ENCODE peak calls at places on chromosomes 2 and 18, in five cellular contexts. X is OCI-LY7, C is heart right ventricle, G is AG04450, A is uterus. J is an unnamed sample.

GRCh38 chr2:45045706-45046105 is 36.5 kb upstream of the SIX2 start:
- DNase-seq in C (no peak), A (no peak), G (no peak), X (no peak), J (no peak)

GRCh38 chr18:27844416-27844792 is 332.5 kb downstream of the CDH2 start:
- DNase-seq in C (no peak), A (no peak), X (no peak), G (no peak), J (no peak)

GRCh38 chr2:212245868-212246267 is 292.7 kb downstream of the ERBB4 start:
- DNase-seq in A (no peak), X (no peak), G (no peak), C (no peak), J (no peak)

GRCh38 chr18:24818451-24818850 is 358.0 kb downstream of the HRH4 start:
- DNase-seq in G (no peak), C (no peak), A (no peak), X (no peak), J (no peak)

GRCh38 chr2:130756041-130756720 is 841 bp downstream of the AMER3 start:
- DNase-seq in G (no peak), X (no peak), A (no peak), C (no peak), J (no peak)

GRCh38 chr2:68827681-68828080 is 43.5 kb downstream of the BMP10 start:
- DNase-seq in A (no peak), G (no peak), X (no peak), C (no peak), J (no peak)

GRCh38 chr2:70411489-70412081 is 109.7 kb upstream of the FAM136A start:
- DNase-seq in X (no peak), A (no peak), G (no peak), C (no peak), J (no peak)

GRCh38 chr18:48391863-48392262 is 17.3 kb downstream of the ZBTB7C start:
- DNase-seq in G (no peak), C (peak), A (no peak), X (no peak), J (no peak)

GRCh38 chr2:180583441-180584140 is 396.8 kb upstream of the UBE2E3 start:
- DNase-seq in G (no peak), C (no peak), A (no peak), X (no peak), J (no peak)

GRCh38 chr2:175062787-175063585 is 57.8 kb upstream of the CHN1 start:
- DNase-seq in C (no peak), G (no peak), X (peak), A (no peak), J (no peak)

GRCh38 chr18:34117319-34117718 is 107.4 kb downstream of the NOL4 start:
- DNase-seq in A (no peak), X (no peak), C (no peak), G (no peak), J (no peak)

GRCh38 chr2:119853777-119854399 is 94.2 kb downstream of the PTPN4 start:
- DNase-seq in G (no peak), C (no peak), X (no peak), A (no peak), J (no peak)

GRCh38 chr2:188381614-188382013 is 89.9 kb downstream of the GULP1 start:
- DNase-seq in C (no peak), X (no peak), A (no peak), G (peak), J (no peak)

GRCh38 chr2:143513081-143513480 is 383.9 kb downstream of the ARHGAP15 start:
- DNase-seq in A (peak), G (peak), C (peak), X (peak), J (peak)

GRCh38 chr2:225019100-225019499 is 23.2 kb downstream of the DOCK10 start:
- DNase-seq in C (no peak), X (no peak), G (no peak), A (no peak), J (no peak)

GRCh38 chr2:19753314-19753713 is 148.5 kb downstream of the TTC32 start:
- DNase-seq in G (no peak), A (no peak), X (no peak), C (no peak), J (no peak)

GRCh38 chr2:108297436-108298141 is 8.9 kb downstream of the SULT1C2 start:
- DNase-seq in C (no peak), X (no peak), G (peak), A (no peak), J (no peak)

GRCh38 chr2:232444409-232445148 is 11.4 kb upstream of the ALPI start:
- DNase-seq in X (peak), A (no peak), C (no peak), G (peak), J (peak)

GRCh38 chr2:25598911-25599310 is 74.5 kb downstream of the DTNB start:
- DNase-seq in X (no peak), G (no peak), A (no peak), C (no peak), J (no peak)

GRCh38 chr2:109448946-109449788 is 164.6 kb downstream of the SEPTIN10 start:
- DNase-seq in A (no peak), C (peak), G (no peak), X (no peak), J (peak)

GRCh38 chr2:44596537-44597320 is 235.0 kb downstream of the CAMKMT start:
- DNase-seq in G (no peak), C (no peak), A (no peak), X (no peak), J (peak)

GRCh38 chr18:50177294-50177992 is 17.5 kb downstream of the MYO5B start:
- DNase-seq in A (no peak), G (no peak), C (no peak), X (no peak), J (no peak)

GRCh38 chr2:24874025-24874424 is 46.0 kb downstream of the ADCY3 start:
- DNase-seq in A (peak), G (no peak), X (no peak), C (no peak), J (no peak)

GRCh38 chr2:95381212-95382127 is 21.0 kb upstream of the FAHD2A start:
- DNase-seq in X (no peak), G (no peak), C (no peak), A (no peak), J (no peak)

GRCh38 chr2:95380731-95381130 is 21.8 kb upstream of the FAHD2A start:
- DNase-seq in A (no peak), C (no peak), X (no peak), G (no peak), J (no peak)

GRCh38 chr2:95377724-95378123 is 24.8 kb upstream of the FAHD2A start:
- DNase-seq in C (no peak), G (no peak), A (no peak), X (no peak), J (no peak)

GRCh38 chr2:95380280-95380679 is 22.2 kb upstream of the FAHD2A start:
- DNase-seq in G (no peak), A (no peak), X (no peak), C (no peak), J (no peak)

DNA sequence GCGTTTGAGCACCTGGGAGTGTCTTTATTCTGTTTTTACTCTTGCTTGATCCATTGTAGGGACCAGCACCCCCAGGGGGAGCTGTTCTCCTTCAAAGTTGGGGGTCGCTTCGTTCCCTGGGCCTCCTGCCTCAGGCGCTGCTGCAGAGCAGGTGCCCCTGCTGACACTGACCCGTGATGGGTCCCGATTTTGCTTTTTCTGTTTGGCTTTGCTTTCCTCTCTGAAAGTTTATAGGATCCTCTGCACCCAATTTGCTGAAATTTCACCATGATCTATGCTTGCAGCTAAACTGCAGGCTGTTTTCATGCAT is 22.9 kb upstream of the FAHD2A start:
- DNase-seq in A (no peak), C (no peak), X (peak), G (no peak), J (no peak)
- TF ChIP-seq CTCF in A (no peak), C (no peak), X (peak), G (no peak), J (peak)

GRCh38 chr2:168712053-168712452 is 90.4 kb upstream of the NOSTRIN start:
- DNase-seq in X (peak), A (no peak), C (no peak), G (no peak), J (peak)
- TF ChIP-seq CTCF in X (peak), A (no peak), C (no peak), G (no peak), J (peak)

GRCh38 chr2:85796046-85796548 is 42.3 kb downstream of the ATOH8 start:
- DNase-seq in C (no peak), A (peak), G (no peak), X (no peak), J (no peak)

GRCh38 chr2:85797263-85797660 is 43.5 kb downstream of the ATOH8 start:
- DNase-seq in X (no peak), C (no peak), G (no peak), A (peak), J (no peak)

GRCh38 chr2:85799215-85799956 is 45.6 kb downstream of the ATOH8 start:
- DNase-seq in G (no peak), C (peak), A (peak), X (no peak), J (no peak)

GRCh38 chr2:85796549-85797262 is 42.9 kb downstream of the ATOH8 start:
- DNase-seq in C (peak), A (peak), G (no peak), X (no peak), J (no peak)

DNA sequence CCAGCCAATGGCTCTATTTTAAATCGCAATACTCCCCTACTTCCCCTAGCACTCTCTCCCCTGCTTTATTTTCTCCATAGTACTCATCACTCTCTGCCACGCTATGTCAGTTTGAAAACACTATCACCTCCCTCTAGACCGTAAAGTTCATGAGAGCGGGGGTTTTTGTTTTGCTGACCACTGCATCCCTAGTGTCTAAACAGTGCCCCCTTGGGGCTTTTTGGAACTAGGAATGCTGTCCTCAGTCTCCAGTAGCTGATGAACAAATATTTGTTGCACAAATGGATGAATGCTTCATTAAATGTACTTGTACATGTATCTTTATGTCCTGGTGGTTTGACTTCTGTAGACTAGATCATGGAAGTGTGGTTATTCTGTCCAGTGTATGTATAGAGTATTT is 44.2 kb downstream of the ATOH8 start:
- DNase-seq in A (peak), C (no peak), G (no peak), X (no peak), J (no peak)
- TF ChIP-seq CTCF in A (peak), C (peak), G (peak), X (peak), J (no peak)

GRCh38 chr18:46408334-46408987 is 248.6 kb downstream of the LOXHD1 start:
- DNase-seq in C (no peak), X (peak), A (no peak), G (no peak), J (peak)
- TF ChIP-seq CTCF in C (no peak), X (peak), A (no peak), G (peak), J (peak)

GRCh38 chr2:236208281-236208900 is 40.2 kb upstream of the GBX2 start:
- DNase-seq in C (no peak), G (no peak), X (no peak), A (no peak), J (no peak)

GRCh38 chr2:236210536-236210935 is 42.4 kb upstream of the GBX2 start:
- DNase-seq in X (no peak), C (no peak), G (no peak), A (no peak), J (no peak)

GRCh38 chr2:236211281-236211680 is 43.1 kb upstream of the GBX2 start:
- DNase-seq in G (no peak), X (no peak), A (no peak), C (no peak), J (no peak)

GRCh38 chr2:236209996-236210395 is 41.8 kb upstream of the GBX2 start:
- DNase-seq in C (no peak), A (no peak), X (no peak), G (no peak), J (no peak)

DNA sequence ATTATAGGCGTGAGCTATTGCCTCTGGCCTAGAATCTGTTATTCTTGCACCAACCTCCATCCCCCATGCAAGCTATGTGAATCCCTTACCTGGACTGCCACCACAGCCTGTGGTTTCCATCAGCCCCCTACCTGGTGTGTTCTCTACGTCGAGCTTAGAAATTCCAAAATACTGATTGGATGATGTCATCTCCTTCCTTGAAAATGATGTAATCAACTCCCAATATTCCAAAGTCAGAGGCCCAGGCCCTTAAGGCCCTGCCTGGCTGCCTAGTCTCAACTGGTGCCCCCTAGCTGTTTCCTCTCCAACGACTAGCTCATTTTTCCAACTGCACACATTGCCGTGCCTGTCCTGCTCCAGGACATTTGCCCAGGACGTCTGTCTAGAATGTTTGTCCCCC is 41.3 kb upstream of the GBX2 start:
- DNase-seq in G (no peak), C (no peak), A (no peak), X (no peak), J (no peak)
- TF ChIP-seq CTCF in G (no peak), C (no peak), A (no peak), X (no peak), J (no peak)

GRCh38 chr2:120922571-120923332 is 187.1 kb downstream of the GLI2 start:
- DNase-seq in G (no peak), A (no peak), C (no peak), X (no peak), J (no peak)
- TF ChIP-seq CTCF in G (no peak), A (no peak), C (no peak), X (no peak), J (no peak)

GRCh38 chr2:146981921-146982320 is 862.9 kb upstream of the ACVR2A start:
- DNase-seq in A (no peak), X (no peak), G (no peak), C (no peak), J (no peak)
- TF ChIP-seq CTCF in A (no peak), X (no peak), G (no peak), C (no peak), J (no peak)

DNA sequence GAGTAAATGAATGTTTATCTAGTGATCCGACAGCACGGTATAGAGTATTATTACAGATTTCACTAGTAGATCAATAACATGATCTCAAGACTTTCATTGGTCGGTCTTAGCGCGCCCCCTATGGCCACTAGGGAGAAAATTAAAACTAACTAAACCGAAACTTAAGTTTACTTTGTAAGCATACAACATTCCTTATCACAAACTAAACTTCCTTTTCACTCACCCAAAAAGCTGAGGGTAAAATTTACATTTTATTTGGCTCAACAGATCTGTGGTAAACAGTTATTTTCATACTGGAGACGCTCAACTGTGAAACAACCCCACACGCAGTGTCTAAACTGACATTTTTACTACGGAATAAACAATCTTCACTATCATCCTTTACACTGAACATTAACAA is 215.6 kb upstream of the MAP2 start:
- DNase-seq in G (no peak), C (peak), A (no peak), X (peak), J (peak)
- TF ChIP-seq CTCF in G (no peak), C (peak), A (peak), X (peak), J (peak)

DNA sequence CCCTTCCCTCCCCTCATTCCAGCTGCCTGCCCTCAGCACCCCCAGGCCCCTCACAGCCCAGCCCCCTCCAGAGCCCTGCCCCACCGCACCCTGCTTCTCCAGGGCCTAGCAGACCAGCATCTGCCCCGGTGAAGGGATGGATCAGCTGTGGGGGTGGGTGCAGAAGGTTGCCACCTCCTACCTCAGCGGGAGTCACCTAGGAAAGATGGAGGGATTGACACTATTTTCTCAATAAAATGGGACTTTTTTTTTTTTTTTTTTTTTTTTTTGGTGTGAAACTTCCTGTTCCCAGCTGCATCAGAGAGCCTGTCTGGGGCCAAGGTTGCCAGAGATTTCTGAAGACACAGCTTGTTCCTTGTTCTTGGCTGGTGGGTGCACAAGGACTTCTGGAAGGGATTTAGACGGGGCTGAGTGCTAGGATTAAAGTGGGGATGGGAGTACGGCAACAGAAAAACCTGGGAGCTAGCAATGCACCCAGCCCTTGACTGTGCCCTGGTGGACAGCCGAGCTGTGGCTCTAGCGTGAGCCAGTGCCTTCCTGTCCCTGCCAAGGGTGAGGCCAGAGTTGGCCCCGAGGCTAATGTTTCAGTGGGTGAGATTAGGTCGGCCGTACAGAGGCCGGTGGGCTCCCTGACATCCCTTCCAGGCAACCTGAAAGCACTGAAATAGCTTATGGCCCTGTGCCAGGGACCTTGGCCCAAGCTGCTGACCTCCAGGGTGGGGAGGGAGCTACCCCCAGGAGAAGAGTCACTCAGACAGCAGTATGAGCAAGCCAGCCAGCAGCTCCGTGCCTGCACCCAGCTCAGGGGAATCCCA is 4.5 kb downstream of the B3GNT7 start:
- DNase-seq in C (peak), X (no peak), A (peak), G (no peak), J (no peak)
- TF ChIP-seq CTCF in C (no peak), X (no peak), A (no peak), G (no peak), J (no peak)